ENCODE peak calls at places on chromosomes 3 and 15, in six cellular contexts. F is cardiac muscle cell; Q is endodermal cell; M is HCT116; T is sigmoid colon; Y is effector memory CD4-positive, alpha-beta T cell. H is an unnamed sample. For H3K36me3 and H3K4me1, the result is how much of the 10 kb centered on the place peaks cover.

GRCh38 chr3:180910823-180911222 is 1.6 kb upstream of the FXR1 start:
- DNase-seq in F (no peak), Q (no peak), M (no peak), T (no peak), Y (no peak), H (no peak)

GRCh38 chr15:82124331-82125263 is 78.8 kb upstream of the MEX3B start:
- DNase-seq in F (no peak), Q (no peak), M (no peak), T (no peak), Y (no peak), H (no peak)

GRCh38 chr15:74620636-74621545 is 5.3 kb downstream of the CLK3 start:
- DNase-seq in F (peak), Q (peak), M (peak), T (no peak), Y (peak), H (peak)

GRCh38 chr15:39976291-39977274 is 42.7 kb downstream of the EIF2AK4 start:
- DNase-seq in F (peak), Q (peak), M (no peak), T (peak), Y (peak), H (no peak)

GRCh38 chr3:5809811-5810210 is 622.3 kb downstream of the EDEM1 start:
- DNase-seq in F (no peak), Q (no peak), M (no peak), T (no peak), Y (no peak), H (no peak)

GRCh38 chr3:188976407-188976806 is 195.4 kb upstream of the TPRG1 start:
- DNase-seq in F (no peak), Q (no peak), M (no peak), T (no peak), Y (no peak), H (no peak)

GRCh38 chr15:78921517-78921916 is 23.3 kb downstream of the CTSH start:
- DNase-seq in F (no peak), Q (no peak), M (no peak), T (no peak), Y (no peak), H (no peak)

GRCh38 chr15:34331809-34332208 is 5.8 kb downstream of the SLC12A6 start:
- DNase-seq in F (no peak), Q (no peak), M (no peak), T (no peak), Y (no peak), H (no peak)

GRCh38 chr3:29143151-29143550 is 137.7 kb upstream of the RBMS3 start:
- DNase-seq in F (no peak), Q (no peak), M (no peak), T (no peak), Y (no peak), H (no peak)

GRCh38 chr3:108380128-108380795 is 83.9 kb downstream of the HHLA2 start:
- DNase-seq in F (no peak), Q (no peak), M (no peak), T (no peak), Y (no peak), H (no peak)

GRCh38 chr3:157865449-157865862 is 240.8 kb downstream of the SHOX2 start:
- DNase-seq in F (peak), Q (peak), M (peak), T (no peak), Y (peak), H (peak)

GRCh38 chr15:92820233-92821021 is 79.7 kb upstream of the CHD2 start:
- DNase-seq in F (peak), Q (peak), M (peak), T (peak), Y (peak), H (peak)

GRCh38 chr15:92821491-92822116 is 78.5 kb upstream of the CHD2 start:
- DNase-seq in F (no peak), Q (no peak), M (no peak), T (no peak), Y (no peak), H (no peak)

GRCh38 chr15:92818658-92819311 is 81.3 kb upstream of the CHD2 start:
- DNase-seq in F (no peak), Q (peak), M (no peak), T (no peak), Y (no peak), H (no peak)

GRCh38 chr15:92817339-92817886 is 82.7 kb upstream of the CHD2 start:
- DNase-seq in F (no peak), Q (no peak), M (no peak), T (no peak), Y (no peak), H (no peak)

GRCh38 chr15:92819312-92820232 is 80.6 kb upstream of the CHD2 start:
- DNase-seq in F (no peak), Q (no peak), M (no peak), T (no peak), Y (no peak), H (no peak)
- H3K4me3 ChIP-seq in F (peak), Q (peak), M (peak), T (peak), Y (peak), H (peak)

DNA sequence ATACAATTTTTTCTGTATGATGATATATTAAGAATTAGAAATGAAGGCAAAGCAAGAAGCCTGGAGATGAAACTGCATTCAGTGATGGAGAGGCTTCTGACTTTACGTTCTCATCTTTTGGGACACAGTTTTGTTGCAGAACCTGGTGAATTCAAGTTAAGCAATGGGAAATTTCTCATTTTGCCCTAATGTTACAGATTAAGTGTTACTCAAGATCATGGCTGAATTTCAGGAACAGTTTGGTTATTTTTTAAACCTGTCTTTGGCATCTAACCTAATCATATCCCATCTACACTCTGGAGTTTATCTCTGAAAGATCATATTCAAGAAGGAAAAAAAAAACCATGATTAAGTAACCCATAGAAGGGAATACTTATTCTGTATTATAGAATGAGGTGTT is 6.0 kb downstream of the NIT2 start:
- DNase-seq in F (no peak), Q (no peak), M (no peak), T (no peak), Y (no peak), H (no peak)
- H3K36me3 ChIP-seq in F (under half), Q (half or more), M (under half), T (under half), Y (under half), H (under half)

GRCh38 chr3:71127052-71127451 is 456.5 kb downstream of the FOXP1 start:
- DNase-seq in F (no peak), Q (no peak), M (no peak), T (no peak), Y (no peak), H (no peak)
- H3K4me1 ChIP-seq in F (half or more), Q (under half), M (under half), T (under half), Y (under half), H (half or more)

GRCh38 chr15:99305761-99306505 is 54.7 kb downstream of the LRRC28 start:
- DNase-seq in F (peak), Q (no peak), M (no peak), T (no peak), Y (no peak), H (no peak)

GRCh38 chr15:99306694-99307338 is 55.5 kb downstream of the LRRC28 start:
- DNase-seq in F (no peak), Q (peak), M (no peak), T (no peak), Y (no peak), H (no peak)

GRCh38 chr15:99310745-99311144 is 59.5 kb downstream of the LRRC28 start:
- DNase-seq in F (no peak), Q (no peak), M (no peak), T (no peak), Y (no peak), H (no peak)

GRCh38 chr15:99303881-99304280 is 52.6 kb downstream of the LRRC28 start:
- DNase-seq in F (no peak), Q (no peak), M (no peak), T (no peak), Y (no peak), H (no peak)

DNA sequence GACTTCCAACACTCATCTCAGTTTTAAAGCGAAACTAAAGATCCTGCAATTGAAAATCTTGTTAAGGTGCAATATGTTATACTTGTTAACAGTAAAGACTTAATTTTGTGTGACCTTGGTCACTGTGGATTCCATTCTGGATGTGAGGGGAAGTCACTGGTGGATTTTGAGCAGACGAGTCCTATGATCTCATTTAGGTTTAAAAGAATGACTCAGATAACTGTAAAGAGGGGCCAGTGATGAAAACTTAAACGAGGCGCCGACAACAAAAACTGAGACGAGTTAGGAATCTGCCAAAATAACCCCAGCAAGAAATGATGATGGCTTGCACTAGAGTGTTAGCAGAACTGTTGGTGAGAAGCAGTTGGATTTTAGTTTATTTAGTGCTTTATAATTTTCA is 56.5 kb downstream of the LRRC28 start:
- DNase-seq in F (peak), Q (no peak), M (no peak), T (no peak), Y (no peak), H (no peak)
- H3K4me3 ChIP-seq in F (no peak), Q (no peak), M (no peak), T (peak), Y (no peak), H (no peak)

GRCh38 chr3:10310578-10310977 is 10.3 kb downstream of the SEC13 start:
- DNase-seq in F (no peak), Q (no peak), M (no peak), T (no peak), Y (no peak), H (no peak)

GRCh38 chr3:10309736-10310135 is 11.2 kb downstream of the SEC13 start:
- DNase-seq in F (peak), Q (no peak), M (no peak), T (no peak), Y (no peak), H (no peak)

GRCh38 chr3:10311710-10312109 is 9.2 kb downstream of the SEC13 start:
- DNase-seq in F (no peak), Q (no peak), M (no peak), T (no peak), Y (no peak), H (no peak)

GRCh38 chr3:10312866-10313265 is 8.0 kb downstream of the SEC13 start:
- DNase-seq in F (no peak), Q (no peak), M (no peak), T (no peak), Y (no peak), H (no peak)

GRCh38 chr3:10312391-10312790 is 8.5 kb downstream of the SEC13 start:
- DNase-seq in F (no peak), Q (no peak), M (no peak), T (no peak), Y (no peak), H (no peak)
- H3K36me3 ChIP-seq in F (half or more), Q (half or more), M (half or more), T (under half), Y (half or more), H (under half)

DNA sequence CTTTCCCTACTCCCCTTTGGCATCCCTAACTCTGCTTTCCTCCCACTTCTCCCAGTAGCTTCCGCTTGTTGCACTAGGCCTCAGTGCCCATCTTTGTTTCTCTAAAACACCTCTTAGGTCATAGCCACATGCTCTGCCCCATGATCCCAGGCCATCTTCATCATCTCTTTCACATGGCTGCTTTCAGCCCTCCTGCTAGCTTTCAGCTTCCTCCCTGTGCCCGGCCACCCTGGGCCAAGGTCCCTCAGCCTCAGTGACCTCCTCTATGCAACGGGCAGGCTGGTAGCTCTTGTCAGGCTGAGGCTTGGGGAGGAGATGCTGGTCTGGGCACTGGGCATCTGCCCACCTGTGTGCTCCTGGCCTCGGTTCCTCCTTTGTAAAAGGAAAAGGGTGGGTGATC is 2.3 kb downstream of the PLEKHO2 start:
- DNase-seq in F (no peak), Q (peak), M (no peak), T (peak), Y (no peak), H (no peak)
- H3K4me1 ChIP-seq in F (under half), Q (under half), M (under half), T (under half), Y (under half), H (under half)